ENCODE peak calls at places on chromosomes 2 and 18, in four cellular contexts. X is fibroblast of pulmonary artery, N is Panc1, Y is BE2C. I is an unnamed sample.

GRCh38 chr2:39755466-39755865 is 23.6 kb downstream of the THUMPD2 start:
- DNase-seq in X (no peak), N (no peak), Y (no peak), I (no peak)

GRCh38 chr2:177118636-177119035 is 94.0 kb upstream of the HNRNPA3 start:
- DNase-seq in X (no peak), N (no peak), Y (no peak), I (no peak)

GRCh38 chr18:75240433-75240832 is 29.8 kb downstream of the TSHZ1 start:
- DNase-seq in X (no peak), N (no peak), Y (no peak), I (no peak)

GRCh38 chr2:226652983-226653765 is 146.4 kb downstream of the IRS1 start:
- DNase-seq in X (peak), N (no peak), Y (no peak), I (no peak)

GRCh38 chr18:67278984-67279383 is 237.5 kb downstream of the DSEL start:
- DNase-seq in X (no peak), N (no peak), Y (no peak), I (no peak)

GRCh38 chr2:227783404-227784138 is 30.1 kb upstream of the CCL20 start:
- DNase-seq in X (no peak), N (no peak), Y (no peak), I (peak)

GRCh38 chr2:144944506-144945230 is 424.7 kb upstream of the ZEB2 start:
- DNase-seq in X (no peak), N (no peak), Y (no peak), I (no peak)

GRCh38 chr2:117126656-117127055 is 687.8 kb upstream of the DDX18 start:
- DNase-seq in X (no peak), N (no peak), Y (no peak), I (no peak)

GRCh38 chr2:112087346-112088020 is 32.4 kb downstream of the TMEM87B start:
- DNase-seq in X (no peak), N (no peak), Y (no peak), I (peak)

GRCh38 chr2:75525434-75526308 is 35.1 kb downstream of the EVA1A start:
- DNase-seq in X (no peak), N (no peak), Y (no peak), I (peak)

GRCh38 chr2:67389286-67389685 is 7.8 kb upstream of the ETAA1 start:
- DNase-seq in X (peak), N (no peak), Y (no peak), I (no peak)

GRCh38 chr2:220001693-220002260 is 374.3 kb downstream of the SLC4A3 start:
- DNase-seq in X (peak), N (no peak), Y (no peak), I (no peak)

GRCh38 chr2:162490795-162491470 is 147.0 kb downstream of the GCA start:
- DNase-seq in X (no peak), N (no peak), Y (no peak), I (no peak)

GRCh38 chr2:52639692-52640091 is 1127.9 kb upstream of the CHAC2 start:
- DNase-seq in X (peak), N (no peak), Y (no peak), I (no peak)

GRCh38 chr2:239870863-239871262 is 154.3 kb downstream of the NDUFA10 start:
- DNase-seq in X (no peak), N (no peak), Y (no peak), I (no peak)

GRCh38 chr2:53317863-53318262 is 449.7 kb upstream of the CHAC2 start:
- DNase-seq in X (no peak), N (no peak), Y (no peak), I (no peak)

GRCh38 chr2:85468096-85468703 is 49.7 kb downstream of the SH2D6 start:
- DNase-seq in X (no peak), N (no peak), Y (no peak), I (no peak)

GRCh38 chr2:133586978-133587377 is 18.7 kb upstream of the NCKAP5 start:
- DNase-seq in X (no peak), N (no peak), Y (no peak), I (no peak)

GRCh38 chr18:75844102-75844604 is 416.6 kb upstream of the SMIM21 start:
- DNase-seq in X (no peak), N (no peak), Y (no peak), I (no peak)

GRCh38 chr2:1598041-1598710 is 146.1 kb downstream of the PXDN start:
- DNase-seq in X (no peak), N (no peak), Y (no peak), I (no peak)

GRCh38 chr18:3449702-3450357 is at the start of gene TGIF1:
- DNase-seq in X (peak), N (no peak), Y (no peak), I (no peak)

GRCh38 chr18:67636597-67637385 is 120.3 kb upstream of the DSEL start:
- DNase-seq in X (no peak), N (no peak), Y (no peak), I (no peak)

GRCh38 chr18:60485207-60485606 is 112.6 kb upstream of the MC4R start:
- DNase-seq in X (peak), N (no peak), Y (no peak), I (no peak)

GRCh38 chr2:201761101-201761500 is 19.6 kb downstream of the ALS2 start:
- DNase-seq in X (no peak), N (no peak), Y (no peak), I (no peak)

GRCh38 chr2:231146656-231147055 is 21.8 kb upstream of the HTR2B start:
- DNase-seq in X (no peak), N (no peak), Y (no peak), I (no peak)

GRCh38 chr2:181300600-181301291 is 156.4 kb upstream of the ITGA4 start:
- DNase-seq in X (no peak), N (no peak), Y (no peak), I (no peak)

GRCh38 chr2:99150691-99151090 is 4.1 kb downstream of the TSGA10 start:
- DNase-seq in X (peak), N (no peak), Y (no peak), I (no peak)

GRCh38 chr2:192201116-192201515 is 6.4 kb upstream of the TMEFF2 start:
- DNase-seq in X (no peak), N (no peak), Y (no peak), I (no peak)

GRCh38 chr2:192070099-192070498 is 124.6 kb downstream of the TMEFF2 start:
- DNase-seq in X (peak), N (no peak), Y (no peak), I (no peak)

GRCh38 chr2:46787315-46787714 is 128.3 kb downstream of the MCFD2 start:
- DNase-seq in X (no peak), N (no peak), Y (no peak), I (no peak)

GRCh38 chr2:134120718-134121630 is 132.9 kb upstream of the MGAT5 start:
- DNase-seq in X (peak), N (no peak), Y (peak), I (peak)

GRCh38 chr18:57352271-57352701 is at the start of gene ST8SIA3:
- DNase-seq in X (no peak), N (no peak), Y (peak), I (no peak)

GRCh38 chr2:50859110-50859509 is 172.8 kb downstream of the NRXN1 start:
- DNase-seq in X (no peak), N (no peak), Y (no peak), I (no peak)

GRCh38 chr18:10995576-10995975 is 153.8 kb downstream of the PIEZO2 start:
- DNase-seq in X (no peak), N (no peak), Y (no peak), I (no peak)

GRCh38 chr2:171956135-171956830 is 34.0 kb downstream of the HAT1 start:
- DNase-seq in X (no peak), N (no peak), Y (no peak), I (no peak)

GRCh38 chr2:171959998-171960397 is 37.7 kb downstream of the HAT1 start:
- DNase-seq in X (no peak), N (no peak), Y (no peak), I (no peak)

GRCh38 chr2:171958475-171958874 is 36.2 kb downstream of the HAT1 start:
- DNase-seq in X (peak), N (no peak), Y (no peak), I (no peak)

GRCh38 chr2:171960570-171960969 is 38.3 kb downstream of the HAT1 start:
- DNase-seq in X (no peak), N (no peak), Y (no peak), I (no peak)

DNA sequence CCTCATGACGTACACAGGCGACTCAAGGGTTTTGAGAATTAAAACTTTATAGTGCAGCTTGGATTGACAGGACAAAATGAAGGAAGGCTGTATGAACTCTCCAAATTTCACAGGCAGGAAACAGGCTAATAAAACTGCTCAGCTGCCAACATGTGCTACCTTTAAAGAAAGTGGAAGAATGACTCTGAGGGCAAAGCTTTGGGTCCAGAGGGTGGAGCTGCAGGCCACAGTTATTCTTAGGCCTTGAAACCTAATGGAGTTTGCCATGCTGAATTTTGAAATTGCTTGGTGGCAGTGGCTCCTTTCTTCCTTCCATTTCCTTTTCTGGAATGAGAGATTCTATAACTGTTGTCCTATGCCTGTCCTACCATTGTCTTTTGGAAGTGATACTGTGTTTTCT is 34.8 kb downstream of the HAT1 start:
- DNase-seq in X (peak), N (no peak), Y (no peak), I (no peak)
- TF ChIP-seq CTCF in X (no peak), N (no peak), Y (no peak), I (no peak)

GRCh38 chr2:196967775-196968174 is 41.3 kb upstream of the PGAP1 start:
- DNase-seq in X (no peak), N (no peak), Y (no peak), I (no peak)

GRCh38 chr2:196966078-196966477 is 39.6 kb upstream of the PGAP1 start:
- DNase-seq in X (no peak), N (no peak), Y (no peak), I (no peak)

GRCh38 chr2:196970089-196970488 is 43.6 kb upstream of the PGAP1 start:
- DNase-seq in X (no peak), N (no peak), Y (no peak), I (no peak)

GRCh38 chr2:196963961-196964360 is 37.5 kb upstream of the PGAP1 start:
- DNase-seq in X (no peak), N (no peak), Y (no peak), I (no peak)

GRCh38 chr2:196967126-196967525 is 40.6 kb upstream of the PGAP1 start:
- DNase-seq in X (peak), N (no peak), Y (no peak), I (no peak)
- H3K4me3 ChIP-seq in X (peak), N (no peak), Y (no peak), I (no peak)

GRCh38 chr2:96547751-96548161 is 11.2 kb downstream of the ARID5A start:
- DNase-seq in X (no peak), N (no peak), Y (no peak), I (no peak)
- TF ChIP-seq CTCF in X (no peak), N (no peak), Y (no peak), I (no peak)

GRCh38 chr2:176093889-176094232 is 1.3 kb downstream of the HOXD13 start:
- DNase-seq in X (no peak), N (no peak), Y (no peak), I (no peak)
- H3K4me3 ChIP-seq in X (no peak), N (no peak), Y (peak), I (no peak)

DNA sequence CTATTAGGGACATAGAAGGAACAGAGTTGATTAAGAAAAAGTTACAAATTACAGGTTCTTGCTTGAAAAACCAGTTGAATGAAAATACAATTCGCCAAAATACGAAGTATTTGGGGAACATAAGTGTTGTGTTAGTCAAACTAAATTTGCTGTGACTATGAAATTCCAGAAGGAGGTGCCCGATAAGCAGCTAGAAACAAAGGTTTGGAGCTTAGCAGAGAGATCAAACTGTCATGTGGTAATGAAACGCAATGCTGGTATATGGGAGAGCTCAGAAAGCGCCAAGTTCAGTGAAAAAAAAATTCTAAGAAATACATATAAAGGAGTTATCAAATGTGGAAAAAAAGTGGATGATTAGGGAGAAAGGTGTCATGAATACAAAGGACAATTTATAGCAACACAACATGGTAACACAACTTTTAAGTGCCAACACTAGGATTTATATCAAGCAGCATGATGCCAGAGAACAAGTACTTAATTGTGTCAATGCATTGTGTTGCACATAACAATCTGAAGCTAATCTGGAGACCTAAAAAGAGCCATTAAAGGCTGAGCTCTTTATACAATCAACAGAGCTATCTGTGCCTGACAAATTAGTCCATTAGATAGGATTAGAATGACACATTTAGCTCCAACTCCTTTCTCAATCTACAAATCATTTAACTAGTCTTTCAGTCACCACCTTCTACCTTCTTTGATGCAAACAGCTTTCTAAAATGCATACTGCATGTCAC is 31.2 kb downstream of the SMAD2 start:
- DNase-seq in X (no peak), N (no peak), Y (no peak), I (no peak)
- TF ChIP-seq CTCF in X (no peak), N (peak), Y (no peak), I (no peak)

DNA sequence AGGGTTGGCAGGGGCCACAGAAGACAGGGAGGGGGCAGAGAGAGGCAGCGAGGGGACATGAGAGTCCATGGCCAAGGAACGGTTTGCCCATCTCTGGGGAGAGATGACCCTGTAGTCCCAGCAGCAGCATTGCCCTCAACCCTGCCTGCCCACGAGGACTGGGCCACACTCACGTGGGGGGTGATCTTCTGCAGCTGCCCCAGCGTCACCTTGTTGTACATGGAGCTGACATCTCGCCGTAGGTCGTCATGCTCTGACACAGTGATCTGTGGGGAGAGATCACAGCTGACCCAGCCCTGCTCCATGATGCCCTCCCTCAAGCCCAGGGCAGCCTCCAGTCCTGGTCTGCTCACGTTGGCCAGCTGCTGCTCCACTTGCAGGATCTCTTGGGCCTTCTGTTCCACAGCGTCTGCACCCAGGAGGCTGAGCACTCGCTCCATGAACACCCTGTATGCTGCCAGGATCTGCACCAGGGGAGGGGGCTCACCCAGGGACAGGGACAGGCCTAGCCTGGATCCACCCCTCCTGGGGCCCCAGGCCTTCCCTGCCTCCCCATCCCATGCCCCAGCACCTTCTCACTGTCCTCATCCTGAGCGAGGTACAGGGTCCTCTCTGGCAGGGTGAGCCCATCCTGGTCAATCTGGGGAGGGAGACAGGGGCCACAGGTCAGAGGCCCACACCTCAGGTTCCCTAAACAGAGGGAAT is 2.9 kb downstream of the ECEL1 start:
- DNase-seq in X (no peak), N (no peak), Y (no peak), I (no peak)
- H3K4me3 ChIP-seq in X (no peak), N (no peak), Y (no peak), I (no peak)

GRCh38 chr18:55331301-55331700 is 256.7 kb downstream of the TCF4 start:
- DNase-seq in X (no peak), N (no peak), Y (no peak), I (no peak)
- TF ChIP-seq CTCF in X (no peak), N (no peak), Y (no peak), I (no peak)

I was measured in GM12865.